ENCODE peak calls at places on chromosome 21, in six cellular contexts. G is pancreas, E is left ventricle myocardium inferior, O is adrenal gland, H is lower lobe of right lung, N is H9. I is an unnamed sample. For H3K9me3, the result is how much of the 10 kb centered on the place peaks cover.

GRCh38 chr21:41403331-41403730 is 22.7 kb upstream of the MX1 start:
- DNase-seq in G (no peak), E (no peak), O (no peak), H (no peak), N (peak), I (no peak)

GRCh38 chr21:19122371-19122770 is 718.8 kb upstream of the TMPRSS15 start:
- DNase-seq in G (no peak), E (no peak), O (no peak), H (no peak), N (no peak), I (no peak)

GRCh38 chr21:15182731-15183130 is 117.9 kb upstream of the NRIP1 start:
- DNase-seq in G (no peak), E (no peak), O (no peak), H (no peak), N (no peak), I (no peak)

GRCh38 chr21:45546636-45547203 is 4.5 kb upstream of the SLC19A1 start:
- DNase-seq in G (peak), E (no peak), O (no peak), H (peak), N (peak), I (no peak)

GRCh38 chr21:45615145-45615711 is 28.3 kb upstream of the PCBP3 start:
- DNase-seq in G (no peak), E (no peak), O (no peak), H (no peak), N (peak), I (peak)

GRCh38 chr21:17585875-17586450 is 26.7 kb downstream of the BTG3 start:
- DNase-seq in G (no peak), E (no peak), O (peak), H (no peak), N (no peak), I (no peak)

GRCh38 chr21:35720065-35720810 is 340.1 kb downstream of the SETD4 start:
- DNase-seq in G (no peak), E (no peak), O (peak), H (no peak), N (no peak), I (no peak)

GRCh38 chr21:15444118-15444960 is 285.4 kb upstream of the USP25 start:
- DNase-seq in G (no peak), E (no peak), O (peak), H (no peak), N (peak), I (no peak)

GRCh38 chr21:46667735-46668380 is 32.4 kb downstream of the PRMT2 start:
- DNase-seq in G (peak), E (no peak), O (no peak), H (no peak), N (peak), I (no peak)

GRCh38 chr21:35284199-35284598 is 235.1 kb upstream of the RUNX1 start:
- DNase-seq in G (peak), E (peak), O (peak), H (no peak), N (no peak), I (peak)

GRCh38 chr21:17512245-17513213 is at the start of gene CXADR:
- DNase-seq in G (peak), E (peak), O (peak), H (peak), N (peak), I (peak)

GRCh38 chr21:27578741-27579265 is 611.9 kb upstream of the ADAMTS5 start:
- DNase-seq in G (no peak), E (no peak), O (no peak), H (no peak), N (no peak), I (no peak)

GRCh38 chr21:45986316-45987051 is 4.9 kb downstream of the COL6A1 start:
- DNase-seq in G (peak), E (peak), O (no peak), H (no peak), N (no peak), I (peak)

GRCh38 chr21:45839274-45839673 is 142.3 kb upstream of the COL6A1 start:
- DNase-seq in G (no peak), E (no peak), O (no peak), H (no peak), N (no peak), I (no peak)

GRCh38 chr21:28752131-28752530 is 240.5 kb downstream of the LTN1 start:
- DNase-seq in G (no peak), E (no peak), O (no peak), H (no peak), N (no peak), I (no peak)

GRCh38 chr21:45769239-45769758 is 125.8 kb downstream of the PCBP3 start:
- DNase-seq in G (no peak), E (no peak), O (no peak), H (no peak), N (no peak), I (no peak)

GRCh38 chr21:39805983-39806382 is 61.0 kb downstream of the IGSF5 start:
- DNase-seq in G (no peak), E (no peak), O (no peak), H (no peak), N (no peak), I (no peak)

GRCh38 chr21:38351176-38351959 is 94.6 kb downstream of the KCNJ15 start:
- DNase-seq in G (no peak), E (no peak), O (no peak), H (no peak), N (no peak), I (peak)

GRCh38 chr21:9737871-9738520 is 783.4 kb upstream of the TPTE start:
- DNase-seq in G (no peak), E (no peak), O (no peak), H (no peak), N (no peak), I (no peak)

GRCh38 chr21:38267991-38268858 is 11.4 kb downstream of the KCNJ15 start:
- DNase-seq in G (no peak), E (no peak), O (no peak), H (no peak), N (no peak), I (no peak)

GRCh38 chr21:26461500-26461899 is 111.6 kb downstream of the CYYR1 start:
- DNase-seq in G (no peak), E (no peak), O (no peak), H (no peak), N (no peak), I (no peak)

GRCh38 chr21:28705616-28706015 is 287.1 kb downstream of the LTN1 start:
- DNase-seq in G (no peak), E (no peak), O (no peak), H (no peak), N (no peak), I (no peak)

GRCh38 chr21:46297311-46298082 is 11.4 kb downstream of the YBEY start:
- DNase-seq in G (peak), E (peak), O (no peak), H (peak), N (no peak), I (peak)

GRCh38 chr21:41622831-41623548 is 115.0 kb upstream of the TMPRSS2 start:
- DNase-seq in G (no peak), E (no peak), O (no peak), H (no peak), N (no peak), I (no peak)

GRCh38 chr21:38277501-38278111 is 20.8 kb downstream of the KCNJ15 start:
- DNase-seq in G (no peak), E (no peak), O (peak), H (no peak), N (no peak), I (no peak)

GRCh38 chr21:35843911-35844667 is 216.2 kb downstream of the SETD4 start:
- DNase-seq in G (no peak), E (no peak), O (no peak), H (no peak), N (no peak), I (peak)

GRCh38 chr21:40662889-40663288 is 184.1 kb downstream of the DSCAM start:
- DNase-seq in G (no peak), E (no peak), O (no peak), H (no peak), N (no peak), I (no peak)

GRCh38 chr21:15054089-15054488 is 10.7 kb downstream of the NRIP1 start:
- DNase-seq in G (no peak), E (no peak), O (no peak), H (no peak), N (no peak), I (no peak)

GRCh38 chr21:46425566-46425965 is 33.1 kb upstream of the DIP2A start:
- DNase-seq in G (no peak), E (no peak), O (no peak), H (peak), N (no peak), I (no peak)

GRCh38 chr21:42289926-42290325 is 25.3 kb downstream of the TFF3 start:
- DNase-seq in G (no peak), E (peak), O (peak), H (peak), N (no peak), I (peak)

GRCh38 chr21:39924577-39925308 is 57.5 kb downstream of the PCP4 start:
- DNase-seq in G (no peak), E (no peak), O (no peak), H (no peak), N (peak), I (no peak)

GRCh38 chr21:42754270-42754933 is 101.0 kb downstream of the PDE9A start:
- DNase-seq in G (no peak), E (no peak), O (no peak), H (no peak), N (no peak), I (no peak)

GRCh38 chr21:36859744-36860501 is 106.5 kb downstream of the HLCS start:
- DNase-seq in G (peak), E (peak), O (peak), H (peak), N (peak), I (peak)
- H3K27ac ChIP-seq in G (peak), E (peak), O (no peak), H (no peak), N (no peak), I (peak)

DNA sequence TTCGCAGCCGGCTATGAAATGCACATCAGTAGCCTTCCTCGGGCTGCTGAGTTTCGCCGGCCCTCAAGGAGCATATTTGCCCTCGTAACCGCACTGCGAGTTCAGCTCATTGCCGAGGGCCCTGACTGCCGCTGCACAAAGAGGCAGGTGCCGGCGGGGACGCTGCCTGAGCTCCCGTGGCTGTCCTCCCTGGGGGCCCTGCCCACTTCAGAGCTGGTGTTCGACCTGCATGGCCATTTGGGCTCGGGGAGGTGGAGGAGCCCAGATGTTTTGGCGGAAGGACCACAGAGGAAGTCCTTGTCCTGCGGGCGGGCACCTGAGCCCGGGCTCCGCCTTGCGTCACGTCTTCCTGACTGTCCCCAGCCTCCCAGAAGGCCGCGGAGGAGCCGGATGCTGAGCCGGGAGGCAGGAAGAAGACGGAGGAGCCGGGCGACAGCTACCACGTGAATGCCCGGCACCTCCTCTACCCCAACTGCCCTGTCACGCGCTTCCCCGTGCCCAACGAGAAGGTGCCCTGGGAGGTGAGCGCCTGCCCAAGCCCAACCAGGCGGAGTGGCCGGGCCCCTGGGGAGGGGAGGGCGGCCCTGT is 29.9 kb upstream of the LRRC3 start:
- DNase-seq in G (peak), E (peak), O (peak), H (peak), N (peak), I (no peak)
- H3K9me3 ChIP-seq in G (under half), E (under half), O (under half), H (under half), N (under half), I (under half)

DNA sequence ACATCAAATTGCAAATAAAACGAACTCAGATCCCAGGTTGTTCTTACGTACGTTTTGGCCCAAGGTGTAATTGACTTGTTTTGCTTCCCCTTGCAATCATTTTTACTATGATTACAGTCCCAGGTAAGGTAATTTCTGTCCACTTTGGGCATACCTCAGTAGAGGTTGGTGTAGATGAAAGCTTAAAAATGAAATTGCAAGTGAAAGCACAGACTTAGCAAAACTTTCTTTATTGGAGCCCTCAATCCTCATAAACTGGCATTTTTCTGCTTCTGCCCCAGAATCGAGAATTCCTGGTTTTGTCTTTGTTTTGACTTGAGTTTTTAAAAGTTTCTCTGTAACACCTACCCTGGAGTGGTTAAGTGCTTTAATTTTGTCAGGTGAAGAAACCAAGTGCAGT is 9.4 kb downstream of the MRPS6 start:
- DNase-seq in G (no peak), E (no peak), O (no peak), H (no peak), N (no peak), I (no peak)
- H3K27ac ChIP-seq in G (no peak), E (no peak), O (no peak), H (no peak), N (no peak), I (no peak)

GRCh38 chr21:23792300-23792699 is 1815.0 kb downstream of the MRPL39 start:
- DNase-seq in G (no peak), E (no peak), O (no peak), H (no peak), N (no peak), I (no peak)
- H3K9me3 ChIP-seq in G (under half), E (under half), O (under half), H (under half), N (under half), I (under half)

DNA sequence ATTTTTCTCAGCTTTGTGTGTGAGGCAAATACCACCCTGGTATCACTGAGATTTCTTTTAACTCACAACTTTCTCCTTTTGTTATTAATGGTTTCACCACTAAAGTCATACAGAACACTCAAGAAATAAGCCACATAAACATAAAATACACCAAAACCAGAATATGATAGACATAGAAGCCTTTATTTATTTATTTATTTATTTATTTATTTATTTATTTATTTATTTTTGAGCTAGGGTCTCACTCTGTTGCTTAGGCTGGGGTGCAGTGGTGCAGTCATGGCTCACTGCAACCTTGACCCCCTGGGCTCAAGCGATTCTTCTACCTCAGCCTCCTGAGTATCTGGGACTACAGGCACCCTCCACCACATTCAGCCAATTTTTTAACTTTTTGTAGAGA is 12.5 kb downstream of the KRTAP8-1 start:
- DNase-seq in G (no peak), E (no peak), O (no peak), H (no peak), N (no peak), I (no peak)
- H3K27ac ChIP-seq in G (no peak), E (no peak), O (no peak), H (no peak), N (no peak), I (no peak)

DNA sequence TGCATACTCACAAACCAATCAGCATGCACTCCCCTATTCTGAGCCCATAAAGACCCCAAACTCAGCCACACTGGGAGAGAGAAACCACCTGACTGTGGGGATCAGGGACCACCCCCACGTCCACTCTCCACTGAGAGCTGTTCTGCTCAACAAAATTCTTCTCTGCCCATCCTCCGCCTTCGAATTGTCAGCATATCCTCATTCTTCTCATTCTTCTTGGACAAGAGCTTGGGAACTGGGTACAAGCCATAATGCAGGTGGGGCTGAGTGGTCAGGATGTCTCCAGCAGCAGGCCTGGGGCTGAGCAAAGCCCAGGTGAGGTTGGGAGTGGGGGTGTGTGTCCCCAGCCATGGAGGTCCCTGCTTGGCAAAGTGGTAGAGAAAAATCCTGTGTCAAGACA is 34.6 kb upstream of the IFNGR2 start:
- DNase-seq in G (no peak), E (no peak), O (no peak), H (no peak), N (peak), I (no peak)
- H3K9me3 ChIP-seq in G (under half), E (under half), O (under half), H (under half), N (under half), I (under half)

GRCh38 chr21:16457498-16457897 is 727.7 kb downstream of the USP25 start:
- DNase-seq in G (no peak), E (no peak), O (peak), H (no peak), N (no peak), I (no peak)
- H3K27ac ChIP-seq in G (no peak), E (peak), O (no peak), H (no peak), N (no peak), I (peak)